ENCODE peak calls at places on chromosomes 2 and 18, in eight cellular contexts. Z, X, Y, E, A, D, G and O are unnamed samples.
A peak's percentile ranks its signal among the peaks of the same experiment; 100 is the strongest.

GRCh38 chr2:210956101-210956500 is 399.7 kb downstream of the CPS1 start:
- DNase-seq in Z (no peak), A (no peak), G (no peak), Y (no peak), E (no peak), X (no peak), D (no peak), O (no peak)

GRCh38 chr2:224366269-224366668 is 35.6 kb downstream of the FAM124B start:
- DNase-seq in Y (no peak), E (peak; percentile 45), X (no peak), D (no peak), Z (no peak), A (no peak), G (no peak), O (no peak)

GRCh38 chr18:65221736-65222135 is 529.1 kb upstream of the CDH7 start:
- DNase-seq in Y (no peak), X (no peak), E (no peak), G (no peak), Z (no peak), D (peak; percentile 93), A (no peak), O (no peak)

GRCh38 chr2:35548171-35548570 is 807.4 kb upstream of the CRIM1 start:
- DNase-seq in Z (no peak), G (no peak), X (no peak), E (no peak), A (no peak), Y (no peak), D (no peak), O (no peak)

GRCh38 chr2:44582363-44583008 is 220.7 kb downstream of the CAMKMT start:
- DNase-seq in E (no peak), Y (no peak), G (no peak), A (no peak), X (no peak), D (no peak), Z (no peak), O (no peak)

GRCh38 chr18:77008006-77008405 is 124.6 kb downstream of the MBP start:
- DNase-seq in Y (no peak), A (no peak), G (no peak), X (no peak), D (no peak), E (no peak), Z (no peak), O (no peak)

GRCh38 chr2:205657579-205657978 is 24.7 kb upstream of the NRP2 start:
- DNase-seq in G (no peak), D (no peak), X (no peak), A (no peak), Z (no peak), Y (no peak), E (no peak), O (no peak)

GRCh38 chr2:150620860-150621259 is 133.4 kb upstream of the RND3 start:
- DNase-seq in E (no peak), D (no peak), Z (no peak), Y (no peak), A (peak; percentile 27), X (no peak), G (no peak), O (no peak)

GRCh38 chr18:4831791-4832375 is 365.2 kb downstream of the AKAIN1 start:
- DNase-seq in E (no peak), Z (no peak), G (no peak), D (no peak), Y (no peak), A (no peak), X (no peak), O (no peak)

GRCh38 chr2:36561223-36561944 is 36.6 kb downstream of the FEZ2 start:
- DNase-seq in Y (peak; percentile 93), D (no peak), A (peak; percentile 46), X (no peak), G (no peak), Z (no peak), E (no peak), O (no peak)

GRCh38 chr18:32974421-32975165 is 201.8 kb upstream of the KLHL14 start:
- DNase-seq in E (peak; percentile 77), Y (peak; percentile 43), D (peak; percentile 14), Z (no peak), X (no peak), A (no peak), G (no peak), O (no peak)